ENCODE peak calls at places on chromosomes 12 and 14, in four cellular contexts. Z is HepG2, J is endothelial cell of umbilical vein, Q is keratinocyte. L is an unnamed sample.

GRCh38 chr12:8697120-8697475 is 693 bp upstream of the RIMKLB start:
- DNase-seq in Q (no peak), J (peak), Z (no peak), L (no peak)

GRCh38 chr12:58943079-58943478 is 22.8 kb upstream of the LRIG3 start:
- DNase-seq in Q (no peak), Z (no peak), J (no peak), L (no peak)

GRCh38 chr14:106442857-106443256 is 916.5 kb downstream of the TMEM121 start:
- DNase-seq in Z (no peak), Q (no peak), J (no peak), L (no peak)

GRCh38 chr12:119505001-119505400 is 88.6 kb upstream of the TMEM233 start:
- DNase-seq in Q (no peak), Z (no peak), J (no peak), L (no peak)

GRCh38 chr14:83975435-83976222 is 1554.3 kb upstream of the FLRT2 start:
- DNase-seq in J (peak), Z (no peak), Q (no peak), L (peak)

GRCh38 chr12:111748195-111748803 is 18.4 kb upstream of the ALDH2 start:
- DNase-seq in Q (no peak), Z (no peak), J (peak), L (peak)

GRCh38 chr14:96260341-96260821 is 4.4 kb downstream of the BDKRB1 start:
- DNase-seq in Q (no peak), J (no peak), Z (no peak), L (no peak)

GRCh38 chr12:15682826-15683225 is 106.4 kb downstream of the EPS8 start:
- DNase-seq in Z (no peak), J (no peak), Q (no peak), L (no peak)

GRCh38 chr14:40362856-40363255 is 930.6 kb upstream of the FBXO33 start:
- DNase-seq in Z (no peak), J (no peak), Q (no peak), L (no peak)

DNA sequence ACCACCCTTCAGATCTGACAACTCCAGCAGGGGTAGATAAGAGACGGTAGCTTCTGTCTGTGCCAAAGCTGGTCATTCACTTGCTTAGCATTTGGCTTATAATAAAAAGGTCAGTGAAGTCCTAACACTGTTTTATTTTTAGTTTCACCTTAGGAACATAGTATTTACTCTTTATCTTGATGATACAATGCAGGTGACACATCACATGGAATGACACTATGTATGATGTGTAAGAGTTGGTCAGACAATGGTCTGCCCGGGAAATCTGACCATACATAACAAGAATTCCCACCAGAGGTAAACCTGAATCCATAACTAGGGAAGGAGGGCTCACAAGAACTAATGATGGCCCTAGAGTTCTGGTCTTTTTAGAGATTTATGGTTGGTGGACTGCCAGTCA is 66.6 kb downstream of the IFNG start:
- DNase-seq in Z (no peak), J (no peak), Q (no peak), L (no peak)
- TF ChIP-seq CTCF in Z (no peak), J (no peak), Q (no peak), L (no peak)

DNA sequence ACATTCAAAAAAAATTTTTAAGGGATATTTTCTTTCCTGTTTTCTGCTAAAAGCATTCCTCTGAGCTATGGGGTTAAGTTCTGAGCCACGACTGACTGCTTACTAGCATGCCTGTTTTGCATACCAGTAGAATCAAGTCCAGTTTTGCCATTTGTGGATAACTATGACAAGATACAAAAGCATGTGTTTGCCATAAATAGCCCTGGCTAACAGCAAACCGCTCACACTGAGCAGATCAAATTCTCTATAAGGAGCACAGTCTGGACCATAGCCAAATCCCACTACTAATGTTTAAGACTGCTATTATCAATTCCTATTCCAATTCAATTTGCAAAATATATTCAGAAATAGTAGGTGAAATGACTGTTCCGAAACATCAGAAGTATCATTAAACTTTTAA is 3.2 kb downstream of the CFL2 start:
- DNase-seq in Q (peak), J (peak), Z (no peak), L (no peak)
- H3K27ac ChIP-seq in Q (no peak), J (no peak), Z (no peak), L (no peak)

GRCh38 chr14:101821528-101821927 is 60.0 kb downstream of the PPP2R5C start:
- DNase-seq in Q (no peak), Z (no peak), J (no peak), L (no peak)

GRCh38 chr14:101817511-101818001 is 56.0 kb downstream of the PPP2R5C start:
- DNase-seq in Z (no peak), J (no peak), Q (no peak), L (no peak)

GRCh38 chr14:101820283-101820798 is 58.8 kb downstream of the PPP2R5C start:
- DNase-seq in J (no peak), Q (no peak), Z (no peak), L (no peak)

GRCh38 chr14:101815994-101816393 is 54.5 kb downstream of the PPP2R5C start:
- DNase-seq in Q (no peak), J (no peak), Z (no peak), L (no peak)

DNA sequence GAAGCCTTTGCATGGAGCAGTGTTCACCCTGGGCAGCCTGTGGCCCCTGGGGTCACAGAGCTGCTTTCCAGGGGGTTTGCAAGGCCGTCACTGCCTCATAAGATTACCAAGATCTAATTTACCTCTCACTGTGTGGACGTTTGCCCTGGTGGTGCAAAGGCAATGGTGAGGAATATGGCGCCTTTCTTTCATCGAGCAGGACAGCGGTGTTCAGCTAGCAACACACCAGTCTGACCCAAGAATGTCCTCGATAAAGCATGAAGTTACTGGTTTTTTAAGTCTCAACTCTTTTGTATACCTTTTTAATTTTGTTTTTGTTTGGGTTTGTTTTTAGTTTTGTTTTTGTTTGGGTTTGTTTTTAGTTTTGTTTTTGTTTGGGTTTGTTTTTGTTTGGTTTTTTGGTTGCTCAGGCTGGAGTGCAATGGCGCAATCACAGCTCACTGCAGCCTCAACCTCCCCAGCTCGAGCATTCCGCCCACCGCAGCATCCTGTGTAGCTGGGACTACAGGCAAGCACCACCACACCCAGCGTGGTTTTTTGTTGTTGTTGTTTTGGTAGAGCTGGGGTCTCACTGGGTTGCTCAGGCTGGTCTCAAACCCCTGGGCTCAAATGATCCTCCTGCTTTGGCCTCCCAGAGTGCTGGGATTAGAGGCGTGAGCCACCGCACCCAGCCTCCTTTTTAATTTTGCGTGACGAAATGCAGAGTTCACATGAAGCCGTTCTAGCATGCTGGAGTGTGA is 57.9 kb downstream of the PPP2R5C start:
- DNase-seq in J (no peak), Q (no peak), Z (no peak), L (no peak)
- H3K9ac ChIP-seq in J (no peak), Q (no peak), Z (no peak), L (no peak)

DNA sequence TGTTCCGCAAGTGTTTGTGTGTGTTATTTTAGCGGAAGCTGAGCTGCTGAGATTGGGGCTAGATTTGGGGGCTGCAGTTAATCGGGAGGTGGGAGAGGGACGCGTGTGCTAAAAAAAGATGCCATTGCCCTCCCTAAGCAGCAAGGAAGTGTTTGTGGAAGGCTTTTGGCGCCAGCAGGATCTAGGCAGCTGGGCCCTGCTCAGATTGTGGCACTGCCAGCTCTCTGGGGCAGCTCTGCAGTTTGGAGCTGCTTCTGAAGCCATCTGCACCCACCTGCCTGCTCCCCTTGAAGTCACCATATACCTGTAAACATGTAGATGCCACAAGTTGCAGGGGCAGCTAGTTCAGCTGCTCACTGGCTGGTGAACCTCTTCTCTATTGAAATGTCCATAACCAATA is 28.8 kb downstream of the TPCN1 start:
- DNase-seq in J (no peak), Z (no peak), Q (no peak), L (peak)
- TF ChIP-seq CTCF in J (no peak), Z (no peak), Q (no peak), L (no peak)

GRCh38 chr12:102543931-102544485 is 63.6 kb upstream of the IGF1 start:
- DNase-seq in Z (no peak), Q (no peak), J (no peak), L (no peak)

GRCh38 chr12:102542816-102543448 is 62.6 kb upstream of the IGF1 start:
- DNase-seq in Q (no peak), J (no peak), Z (no peak), L (no peak)

GRCh38 chr12:102539651-102540553 is 59.5 kb upstream of the IGF1 start:
- DNase-seq in J (no peak), Q (no peak), Z (peak), L (no peak)

GRCh38 chr12:102540856-102541385 is 60.6 kb upstream of the IGF1 start:
- DNase-seq in J (no peak), Q (no peak), Z (no peak), L (no peak)

GRCh38 chr12:102543494-102543893 is 63.1 kb upstream of the IGF1 start:
- DNase-seq in Z (no peak), Q (no peak), J (no peak), L (no peak)
- H3K27ac ChIP-seq in Z (no peak), Q (no peak), J (no peak), L (no peak)

L was measured in kidney.